ENCODE peak calls at places on chromosomes 16 and 17, in eight cellular contexts. F is lower lobe of right lung; M is naive thymus-derived CD4-positive, alpha-beta T cell; T is sigmoid colon; J is PC-3; Y is MM.1S; K is CD8-positive, alpha-beta memory T cell; E is BJ. G is an unnamed sample.

GRCh38 chr17:62676231-62676943 is 48.9 kb downstream of the MRC2 start:
- DNase-seq in F (peak; percentile 39), M (no peak), T (peak; percentile 54), J (no peak), Y (no peak), K (no peak), E (no peak), G (no peak)

GRCh38 chr16:30867747-30868146 is 26.1 kb downstream of the BCL7C start:
- DNase-seq in F (no peak), M (no peak), T (no peak), J (peak; percentile 12), Y (no peak), K (no peak), E (no peak), G (peak; percentile 12)

GRCh38 chr17:31678431-31678830 is 180.6 kb downstream of the COPRS start:
- DNase-seq in F (no peak), M (no peak), T (no peak), J (peak; percentile 39), Y (no peak), K (no peak), E (no peak), G (no peak)

GRCh38 chr17:82320956-82321927 is 3.8 kb upstream of the CD7 start:
- DNase-seq in F (peak; percentile 65), M (peak; percentile 75), T (no peak), J (no peak), Y (no peak), K (peak; percentile 67), E (no peak), G (peak; percentile 66)

GRCh38 chr17:42520540-42520951 is 15.5 kb upstream of the NAGLU start:
- DNase-seq in F (no peak), M (no peak), T (no peak), J (no peak), Y (no peak), K (no peak), E (no peak), G (no peak)

GRCh38 chr17:69516911-69517310 is 102.4 kb downstream of the MAP2K6 start:
- DNase-seq in F (no peak), M (no peak), T (no peak), J (no peak), Y (peak; percentile 55), K (no peak), E (no peak), G (no peak)

GRCh38 chr16:81465375-81465943 is 20.9 kb downstream of the CMIP start:
- DNase-seq in F (no peak), M (no peak), T (no peak), J (no peak), Y (no peak), K (no peak), E (no peak), G (no peak)

GRCh38 chr16:55730115-55730514 is 74.3 kb downstream of the SLC6A2 start:
- DNase-seq in F (no peak), M (no peak), T (no peak), J (no peak), Y (no peak), K (no peak), E (no peak), G (no peak)

GRCh38 chr17:50149425-50150353 is 788 bp downstream of the PPP1R9B start:
- DNase-seq in F (peak; percentile 85), M (peak; percentile 69), T (peak; percentile 80), J (peak; percentile 70), Y (peak; percentile 71), K (peak; percentile 48), E (no peak), G (no peak)

GRCh38 chr16:72857841-72858594 is 189.9 kb downstream of the ZFHX3 start:
- DNase-seq in F (no peak), M (no peak), T (no peak), J (no peak), Y (no peak), K (no peak), E (no peak), G (no peak)

GRCh38 chr17:39349246-39349645 is 52.2 kb downstream of the FBXL20 start:
- DNase-seq in F (no peak), M (no peak), T (no peak), J (no peak), Y (no peak), K (no peak), E (no peak), G (no peak)

GRCh38 chr17:43779145-43780125 is 658 bp upstream of the DUSP3 start:
- DNase-seq in F (no peak), M (no peak), T (peak; percentile 69), J (no peak), Y (no peak), K (no peak), E (no peak), G (peak; percentile 75)

GRCh38 chr16:2675714-2676113 is 6.6 kb upstream of the KCTD5 start:
- DNase-seq in F (no peak), M (no peak), T (peak; percentile 58), J (peak; percentile 50), Y (no peak), K (no peak), E (no peak), G (no peak)

GRCh38 chr17:44324092-44324570 is 492 bp downstream of the SLC25A39 start:
- DNase-seq in F (peak; percentile 63), M (no peak), T (no peak), J (peak; percentile 39), Y (no peak), K (no peak), E (no peak), G (no peak)

GRCh38 chr17:65064452-65065019 is 8.0 kb upstream of the GNA13 start:
- DNase-seq in F (no peak), M (no peak), T (peak; percentile 28), J (peak; percentile 91), Y (no peak), K (no peak), E (no peak), G (no peak)

GRCh38 chr16:24975428-24975889 is 39.7 kb downstream of the ARHGAP17 start:
- DNase-seq in F (no peak), M (no peak), T (no peak), J (no peak), Y (no peak), K (no peak), E (peak; percentile 19), G (no peak)

GRCh38 chr16:65116818-65117430 is 4.9 kb downstream of the CDH11 start:
- DNase-seq in F (no peak), M (no peak), T (no peak), J (no peak), Y (no peak), K (no peak), E (no peak), G (no peak)

GRCh38 chr17:78921437-78921971 is 3.7 kb downstream of the TIMP2 start:
- DNase-seq in F (no peak), M (no peak), T (peak; percentile 89), J (no peak), Y (no peak), K (no peak), E (no peak), G (no peak)

GRCh38 chr17:1762906-1763829 is 1.3 kb downstream of the SERPINF1 start:
- DNase-seq in F (no peak), M (peak; percentile 7), T (peak; percentile 87), J (no peak), Y (no peak), K (no peak), E (no peak), G (peak; percentile 80)

GRCh38 chr16:842061-842476 is 41.5 kb upstream of the GNG13 start:
- DNase-seq in F (no peak), M (no peak), T (no peak), J (no peak), Y (no peak), K (no peak), E (no peak), G (no peak)

GRCh38 chr17:77140878-77141767 is at the start of gene SEC14L1:
- DNase-seq in F (peak; percentile 65), M (peak; percentile 12), T (peak; percentile 76), J (peak; percentile 66), Y (peak; percentile 66), K (no peak), E (no peak), G (peak; percentile 32)

GRCh38 chr17:70654706-70655105 is 485.4 kb downstream of the KCNJ2 start:
- DNase-seq in F (no peak), M (no peak), T (no peak), J (no peak), Y (no peak), K (no peak), E (no peak), G (no peak)

GRCh38 chr16:80527297-80527696 is 13.5 kb upstream of the DYNLRB2 start:
- DNase-seq in F (no peak), M (peak; percentile 13), T (no peak), J (peak; percentile 68), Y (peak; percentile 57), K (peak; percentile 9), E (no peak), G (no peak)

GRCh38 chr16:71226229-71227141 is 4.0 kb downstream of the HYDIN start:
- DNase-seq in F (no peak), M (no peak), T (no peak), J (no peak), Y (no peak), K (no peak), E (no peak), G (no peak)

GRCh38 chr17:16215002-16215272 is 397 bp downstream of the NCOR1 start:
- DNase-seq in F (peak; percentile 71), M (no peak), T (no peak), J (no peak), Y (peak; percentile 42), K (peak; percentile 3), E (no peak), G (no peak)

GRCh38 chr17:74276051-74276476 is 2.0 kb downstream of the DNAI2 start:
- DNase-seq in F (no peak), M (no peak), T (peak; percentile 78), J (no peak), Y (no peak), K (no peak), E (no peak), G (no peak)
- H3K27me3 ChIP-seq in F (peaks cover 9% of the 10 kb centered on the region), M (no peaks in the 10 kb centered on the region), T (no peaks in the 10 kb centered on the region), J (peaks cover 12% of the 10 kb centered on the region), Y (peaks cover 72% of the 10 kb centered on the region), K (no peaks in the 10 kb centered on the region), E (no peaks in the 10 kb centered on the region), G (peaks cover 6% of the 10 kb centered on the region)

GRCh38 chr17:21513012-21513570 is 136.9 kb downstream of the KCNJ12 start:
- DNase-seq in F (peak; percentile 84), M (peak; percentile 77), T (peak; percentile 89), J (peak; percentile 84), Y (peak; percentile 68), K (peak; percentile 66), E (no peak), G (peak; percentile 57)
- H3K4me3 ChIP-seq in F (peak overlapping the region; percentile 19), M (no peak overlapping the region), T (no peak overlapping the region), J (peak overlapping the region; percentile 59), Y (peak overlapping the region; percentile 48), K (no peak overlapping the region), E (no peak overlapping the region), G (no peak overlapping the region)

GRCh38 chr17:80142929-80143328 is 4.0 kb downstream of the EIF4A3 start:
- DNase-seq in F (no peak), M (no peak), T (peak; percentile 5), J (no peak), Y (no peak), K (no peak), E (no peak), G (no peak)
- H3K36me3 ChIP-seq in F (peaks cover 71% of the 10 kb centered on the region), M (peaks cover 46% of the 10 kb centered on the region), T (peaks cover 57% of the 10 kb centered on the region), J (peaks cover 61% of the 10 kb centered on the region), Y (peaks cover 39% of the 10 kb centered on the region), K (peaks cover 47% of the 10 kb centered on the region), E (peaks cover 22% of the 10 kb centered on the region), G (peaks cover 70% of the 10 kb centered on the region)

DNA sequence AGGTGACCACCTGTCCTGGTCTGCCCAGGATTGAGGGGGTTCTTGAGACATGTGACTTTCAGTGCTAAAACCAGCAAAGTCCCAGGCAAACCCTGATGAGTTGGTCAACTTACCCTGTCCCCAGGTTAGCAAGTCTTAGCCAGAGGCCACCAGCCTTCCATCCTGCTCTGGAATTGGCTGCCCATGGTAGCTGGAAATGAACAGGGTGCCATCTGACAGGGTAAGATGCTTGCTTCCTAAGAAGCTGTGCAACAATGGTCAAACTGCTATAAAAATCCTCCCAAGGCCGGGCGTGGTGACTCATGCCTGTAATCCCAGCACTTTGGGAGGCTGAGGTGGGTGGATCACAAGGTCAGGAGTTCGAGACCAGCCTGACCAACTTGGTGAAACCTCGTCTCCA is 22.8 kb upstream of the MTMR4 start:
- DNase-seq in F (no peak), M (no peak), T (peak; percentile 29), J (no peak), Y (no peak), K (no peak), E (no peak), G (no peak)
- H3K27me3 ChIP-seq in F (no peaks in the 10 kb centered on the region), M (no peaks in the 10 kb centered on the region), T (no peaks in the 10 kb centered on the region), J (peaks cover 5% of the 10 kb centered on the region), Y (peaks cover 11% of the 10 kb centered on the region), K (peaks cover 7% of the 10 kb centered on the region), E (peaks cover 8% of the 10 kb centered on the region), G (peaks cover 4% of the 10 kb centered on the region)

G was measured in HAP-1.